ENCODE peak calls at places on chromosome 11, in ten cellular contexts. One of them, this sample, is unnamed.

GRCh38 chr11:85137597-85137996 is 489.5 kb downstream of the DLG2 start:
- DNase-seq in HTR-8/SVneo: no peak
- DNase-seq in iris pigment epithelial cell: no peak
- DNase-seq in NCI-H2171: no peak
- DNase-seq in T-helper 1 cell: no peak
- DNase-seq in KBM-7: no peak
- DNase-seq in HCEC 1CT: no peak
- DNase-seq in left kidney: no peak
- DNase-seq in posterior vena cava: no peak
- DNase-seq in sigmoid colon: no peak
- DNase-seq in this sample: no peak

GRCh38 chr11:33490842-33491370 is 209.7 kb downstream of the C11orf91 start:
- DNase-seq in KBM-7: no peak
- DNase-seq in left kidney: no peak
- DNase-seq in HCEC 1CT: no peak
- DNase-seq in iris pigment epithelial cell: peak
- DNase-seq in sigmoid colon: no peak
- DNase-seq in posterior vena cava: no peak
- DNase-seq in NCI-H2171: no peak
- DNase-seq in T-helper 1 cell: no peak
- DNase-seq in HTR-8/SVneo: no peak
- DNase-seq in this sample: no peak

GRCh38 chr11:2196970-2197770 is 25.6 kb upstream of the TH start:
- DNase-seq in HTR-8/SVneo: peak
- DNase-seq in NCI-H2171: peak
- DNase-seq in KBM-7: peak
- DNase-seq in HCEC 1CT: peak
- DNase-seq in left kidney: peak
- DNase-seq in T-helper 1 cell: peak
- DNase-seq in sigmoid colon: peak
- DNase-seq in iris pigment epithelial cell: peak
- DNase-seq in posterior vena cava: peak
- DNase-seq in this sample: no peak

GRCh38 chr11:69878927-69879733 is 59.9 kb upstream of the FGF3 start:
- DNase-seq in T-helper 1 cell: no peak
- DNase-seq in sigmoid colon: peak
- DNase-seq in iris pigment epithelial cell: no peak
- DNase-seq in KBM-7: no peak
- DNase-seq in left kidney: no peak
- DNase-seq in HTR-8/SVneo: no peak
- DNase-seq in HCEC 1CT: no peak
- DNase-seq in NCI-H2171: no peak
- DNase-seq in posterior vena cava: peak
- DNase-seq in this sample: peak

GRCh38 chr11:92480519-92480918 is 255.9 kb downstream of the FAT3 start:
- DNase-seq in sigmoid colon: no peak
- DNase-seq in left kidney: no peak
- DNase-seq in HCEC 1CT: no peak
- DNase-seq in NCI-H2171: no peak
- DNase-seq in iris pigment epithelial cell: peak
- DNase-seq in HTR-8/SVneo: no peak
- DNase-seq in posterior vena cava: no peak
- DNase-seq in T-helper 1 cell: no peak
- DNase-seq in KBM-7: no peak
- DNase-seq in this sample: no peak

GRCh38 chr11:103035216-103035615 is 56.7 kb downstream of the DCUN1D5 start:
- DNase-seq in HTR-8/SVneo: no peak
- DNase-seq in iris pigment epithelial cell: no peak
- DNase-seq in T-helper 1 cell: no peak
- DNase-seq in KBM-7: no peak
- DNase-seq in NCI-H2171: no peak
- DNase-seq in sigmoid colon: no peak
- DNase-seq in left kidney: no peak
- DNase-seq in HCEC 1CT: no peak
- DNase-seq in posterior vena cava: no peak
- DNase-seq in this sample: no peak

GRCh38 chr11:108680267-108680666 is 15.4 kb downstream of the DDX10 start:
- DNase-seq in iris pigment epithelial cell: peak
- DNase-seq in NCI-H2171: no peak
- DNase-seq in HCEC 1CT: peak
- DNase-seq in posterior vena cava: no peak
- DNase-seq in sigmoid colon: no peak
- DNase-seq in left kidney: no peak
- DNase-seq in T-helper 1 cell: no peak
- DNase-seq in KBM-7: no peak
- DNase-seq in HTR-8/SVneo: no peak
- DNase-seq in this sample: no peak

GRCh38 chr11:12085371-12086251 is 24.8 kb upstream of the MICAL2 start:
- DNase-seq in NCI-H2171: no peak
- DNase-seq in T-helper 1 cell: no peak
- DNase-seq in sigmoid colon: no peak
- DNase-seq in KBM-7: no peak
- DNase-seq in iris pigment epithelial cell: peak
- DNase-seq in left kidney: no peak
- DNase-seq in HCEC 1CT: peak
- DNase-seq in HTR-8/SVneo: no peak
- DNase-seq in posterior vena cava: no peak
- DNase-seq in this sample: no peak

GRCh38 chr11:72738199-72739141 is 13.7 kb downstream of the ARAP1 start:
- DNase-seq in KBM-7: peak
- DNase-seq in sigmoid colon: peak
- DNase-seq in HTR-8/SVneo: no peak
- DNase-seq in left kidney: no peak
- DNase-seq in HCEC 1CT: peak
- DNase-seq in posterior vena cava: peak
- DNase-seq in iris pigment epithelial cell: peak
- DNase-seq in NCI-H2171: no peak
- DNase-seq in T-helper 1 cell: no peak
- DNase-seq in this sample: no peak

GRCh38 chr11:46277623-46278386 is at the start of gene CREB3L1:
- DNase-seq in HTR-8/SVneo: peak
- DNase-seq in NCI-H2171: no peak
- DNase-seq in HCEC 1CT: no peak
- DNase-seq in iris pigment epithelial cell: no peak
- DNase-seq in left kidney: peak
- DNase-seq in posterior vena cava: peak
- DNase-seq in KBM-7: no peak
- DNase-seq in T-helper 1 cell: no peak
- DNase-seq in sigmoid colon: peak
- DNase-seq in this sample: no peak

GRCh38 chr11:103735497-103736032 is 300.9 kb upstream of the DDI1 start:
- DNase-seq in HTR-8/SVneo: no peak
- DNase-seq in HCEC 1CT: no peak
- DNase-seq in posterior vena cava: no peak
- DNase-seq in T-helper 1 cell: no peak
- DNase-seq in iris pigment epithelial cell: no peak
- DNase-seq in KBM-7: no peak
- DNase-seq in left kidney: no peak
- DNase-seq in sigmoid colon: no peak
- DNase-seq in NCI-H2171: no peak
- DNase-seq in this sample: no peak

GRCh38 chr11:70567680-70568503 is 169.6 kb downstream of the CTTN start:
- DNase-seq in T-helper 1 cell: no peak
- DNase-seq in HTR-8/SVneo: no peak
- DNase-seq in sigmoid colon: peak
- DNase-seq in HCEC 1CT: peak
- DNase-seq in KBM-7: peak
- DNase-seq in iris pigment epithelial cell: peak
- DNase-seq in left kidney: peak
- DNase-seq in posterior vena cava: peak
- DNase-seq in NCI-H2171: no peak
- DNase-seq in this sample: no peak

GRCh38 chr11:61704838-61705237 is 24.6 kb downstream of the DAGLA start:
- DNase-seq in KBM-7: no peak
- DNase-seq in left kidney: peak
- DNase-seq in sigmoid colon: no peak
- DNase-seq in iris pigment epithelial cell: no peak
- DNase-seq in T-helper 1 cell: no peak
- DNase-seq in HCEC 1CT: no peak
- DNase-seq in NCI-H2171: no peak
- DNase-seq in posterior vena cava: no peak
- DNase-seq in HTR-8/SVneo: no peak
- DNase-seq in this sample: no peak

GRCh38 chr11:3873712-3874349 is 18.4 kb downstream of the STIM1 start:
- DNase-seq in sigmoid colon: no peak
- DNase-seq in HCEC 1CT: no peak
- DNase-seq in iris pigment epithelial cell: no peak
- DNase-seq in NCI-H2171: no peak
- DNase-seq in KBM-7: no peak
- DNase-seq in left kidney: no peak
- DNase-seq in T-helper 1 cell: no peak
- DNase-seq in HTR-8/SVneo: no peak
- DNase-seq in posterior vena cava: no peak
- DNase-seq in this sample: no peak

GRCh38 chr11:76824083-76824939 is 36.4 kb upstream of the ACER3 start:
- DNase-seq in sigmoid colon: no peak
- DNase-seq in iris pigment epithelial cell: no peak
- DNase-seq in T-helper 1 cell: no peak
- DNase-seq in KBM-7: peak
- DNase-seq in NCI-H2171: no peak
- DNase-seq in posterior vena cava: no peak
- DNase-seq in left kidney: no peak
- DNase-seq in HTR-8/SVneo: peak
- DNase-seq in HCEC 1CT: peak
- DNase-seq in this sample: no peak

GRCh38 chr11:70111269-70112016 is 33.3 kb downstream of the ANO1 start:
- DNase-seq in left kidney: peak
- DNase-seq in posterior vena cava: peak
- DNase-seq in HCEC 1CT: peak
- DNase-seq in sigmoid colon: no peak
- DNase-seq in KBM-7: peak
- DNase-seq in T-helper 1 cell: no peak
- DNase-seq in NCI-H2171: no peak
- DNase-seq in iris pigment epithelial cell: peak
- DNase-seq in HTR-8/SVneo: peak
- DNase-seq in this sample: no peak

GRCh38 chr11:25453471-25453870 is 878.5 kb upstream of the ANO3 start:
- DNase-seq in posterior vena cava: no peak
- DNase-seq in sigmoid colon: no peak
- DNase-seq in KBM-7: no peak
- DNase-seq in NCI-H2171: no peak
- DNase-seq in T-helper 1 cell: no peak
- DNase-seq in iris pigment epithelial cell: no peak
- DNase-seq in HCEC 1CT: no peak
- DNase-seq in left kidney: no peak
- DNase-seq in HTR-8/SVneo: no peak
- DNase-seq in this sample: no peak

GRCh38 chr11:60982184-60982583 is 10.7 kb downstream of the CD6 start:
- DNase-seq in sigmoid colon: no peak
- DNase-seq in HCEC 1CT: no peak
- DNase-seq in HTR-8/SVneo: no peak
- DNase-seq in posterior vena cava: no peak
- DNase-seq in iris pigment epithelial cell: no peak
- DNase-seq in NCI-H2171: no peak
- DNase-seq in KBM-7: no peak
- DNase-seq in T-helper 1 cell: no peak
- DNase-seq in left kidney: peak
- DNase-seq in this sample: no peak

GRCh38 chr11:116605543-116605942 is 167.2 kb downstream of the BUD13 start:
- DNase-seq in NCI-H2171: no peak
- DNase-seq in left kidney: peak
- DNase-seq in posterior vena cava: no peak
- DNase-seq in iris pigment epithelial cell: no peak
- DNase-seq in T-helper 1 cell: no peak
- DNase-seq in HTR-8/SVneo: peak
- DNase-seq in sigmoid colon: peak
- DNase-seq in HCEC 1CT: no peak
- DNase-seq in KBM-7: peak
- DNase-seq in this sample: no peak

GRCh38 chr11:120780239-120780638 is 243.7 kb upstream of the TBCEL start:
- DNase-seq in HTR-8/SVneo: no peak
- DNase-seq in T-helper 1 cell: no peak
- DNase-seq in HCEC 1CT: peak
- DNase-seq in posterior vena cava: no peak
- DNase-seq in KBM-7: no peak
- DNase-seq in left kidney: no peak
- DNase-seq in sigmoid colon: no peak
- DNase-seq in NCI-H2171: no peak
- DNase-seq in iris pigment epithelial cell: peak
- DNase-seq in this sample: no peak

GRCh38 chr11:28117712-28118111 is 9.5 kb downstream of the METTL15 start:
- DNase-seq in sigmoid colon: no peak
- DNase-seq in KBM-7: no peak
- DNase-seq in left kidney: no peak
- DNase-seq in iris pigment epithelial cell: no peak
- DNase-seq in HCEC 1CT: no peak
- DNase-seq in T-helper 1 cell: no peak
- DNase-seq in HTR-8/SVneo: no peak
- DNase-seq in posterior vena cava: no peak
- DNase-seq in NCI-H2171: no peak
- DNase-seq in this sample: no peak

GRCh38 chr11:13368041-13368446 is 90.5 kb downstream of the BMAL1 start:
- DNase-seq in KBM-7: no peak
- DNase-seq in iris pigment epithelial cell: peak
- DNase-seq in HCEC 1CT: peak
- DNase-seq in HTR-8/SVneo: peak
- DNase-seq in posterior vena cava: no peak
- DNase-seq in NCI-H2171: no peak
- DNase-seq in sigmoid colon: no peak
- DNase-seq in T-helper 1 cell: no peak
- DNase-seq in left kidney: no peak
- DNase-seq in this sample: no peak

GRCh38 chr11:63937713-63938480 is 905 bp upstream of the NAA40 start:
- DNase-seq in sigmoid colon: no peak
- DNase-seq in iris pigment epithelial cell: no peak
- DNase-seq in HCEC 1CT: no peak
- DNase-seq in T-helper 1 cell: no peak
- DNase-seq in KBM-7: no peak
- DNase-seq in NCI-H2171: peak
- DNase-seq in left kidney: peak
- DNase-seq in posterior vena cava: no peak
- DNase-seq in HTR-8/SVneo: peak
- DNase-seq in this sample: no peak

GRCh38 chr11:69588270-69588669 is 52.7 kb upstream of the CCND1 start:
- DNase-seq in HCEC 1CT: peak
- DNase-seq in KBM-7: no peak
- DNase-seq in iris pigment epithelial cell: peak
- DNase-seq in left kidney: no peak
- DNase-seq in T-helper 1 cell: no peak
- DNase-seq in HTR-8/SVneo: peak
- DNase-seq in sigmoid colon: no peak
- DNase-seq in posterior vena cava: no peak
- DNase-seq in NCI-H2171: no peak
- DNase-seq in this sample: no peak

GRCh38 chr11:61107888-61108287 is 5.6 kb downstream of the CD5 start:
- DNase-seq in T-helper 1 cell: no peak
- DNase-seq in iris pigment epithelial cell: no peak
- DNase-seq in sigmoid colon: no peak
- DNase-seq in HTR-8/SVneo: no peak
- DNase-seq in NCI-H2171: no peak
- DNase-seq in left kidney: no peak
- DNase-seq in KBM-7: no peak
- DNase-seq in posterior vena cava: peak
- DNase-seq in HCEC 1CT: no peak
- DNase-seq in this sample: no peak

GRCh38 chr11:121717296-121717695 is 264.5 kb upstream of the SORL1-AS1 start:
- DNase-seq in HTR-8/SVneo: no peak
- DNase-seq in posterior vena cava: no peak
- DNase-seq in T-helper 1 cell: no peak
- DNase-seq in iris pigment epithelial cell: no peak
- DNase-seq in KBM-7: no peak
- DNase-seq in HCEC 1CT: no peak
- DNase-seq in NCI-H2171: no peak
- DNase-seq in sigmoid colon: no peak
- DNase-seq in left kidney: no peak
- DNase-seq in this sample: no peak

GRCh38 chr11:12193515-12194336 is 83.3 kb downstream of the MICAL2 start:
- DNase-seq in KBM-7: no peak
- DNase-seq in posterior vena cava: no peak
- DNase-seq in iris pigment epithelial cell: no peak
- DNase-seq in sigmoid colon: no peak
- DNase-seq in left kidney: no peak
- DNase-seq in HTR-8/SVneo: no peak
- DNase-seq in T-helper 1 cell: no peak
- DNase-seq in HCEC 1CT: no peak
- DNase-seq in NCI-H2171: no peak
- DNase-seq in this sample: no peak

GRCh38 chr11:74070713-74071506 is 62.0 kb upstream of the UCP3 start:
- DNase-seq in posterior vena cava: no peak
- DNase-seq in left kidney: peak
- DNase-seq in KBM-7: no peak
- DNase-seq in sigmoid colon: no peak
- DNase-seq in HCEC 1CT: no peak
- DNase-seq in iris pigment epithelial cell: no peak
- DNase-seq in HTR-8/SVneo: no peak
- DNase-seq in T-helper 1 cell: no peak
- DNase-seq in NCI-H2171: no peak
- DNase-seq in this sample: no peak